ENCODE peak calls at places on chromosomes 13 and 19, in nine cellular contexts. L, H, Z, X, F, B, R, P and T are unnamed samples.
A peak's percentile ranks its signal among the peaks of the same experiment; 100 is the strongest.

GRCh38 chr13:61432029-61432428 is 16.4 kb upstream of the PCDH20 start:
- DNase-seq in F (no peak), P (no peak), X (no peak), L (no peak), B (no peak), R (no peak), H (no peak), Z (no peak), T (no peak)

GRCh38 chr13:104577029-104577820 is 1511.0 kb upstream of the SLC10A2 start:
- DNase-seq in L (no peak), F (no peak), Z (no peak), P (no peak), X (no peak), B (no peak), R (no peak), H (no peak), T (no peak)

GRCh38 chr19:33129901-33130300 is 2.0 kb upstream of the WDR88 start:
- DNase-seq in R (no peak), H (no peak), L (no peak), Z (no peak), X (no peak), P (no peak), B (no peak), F (no peak), T (no peak)

GRCh38 chr13:112346173-112346898 is 29.8 kb upstream of the SPACA7 start:
- DNase-seq in X (no peak), Z (peak; percentile 68), L (no peak), P (no peak), B (no peak), F (no peak), R (no peak), H (no peak), T (no peak)

GRCh38 chr19:28021316-28022185 is 1191.4 kb downstream of the UQCRFS1 start:
- DNase-seq in P (no peak), L (no peak), X (no peak), Z (no peak), H (no peak), R (no peak), B (no peak), F (no peak), T (no peak)

GRCh38 chr13:23876265-23876664 is 12.9 kb downstream of the MIPEP start:
- DNase-seq in R (no peak), Z (peak; percentile 24), B (peak; percentile 31), L (no peak), H (no peak), P (no peak), F (no peak), X (no peak), T (no peak)

GRCh38 chr19:54106716-54107115 is 4.1 kb downstream of the NDUFA3 start:
- DNase-seq in H (no peak), R (no peak), F (no peak), B (peak; percentile 7), L (no peak), Z (no peak), P (no peak), X (peak; percentile 16), T (no peak)

GRCh38 chr13:50917572-50917971 is 8.0 kb downstream of the RNASEH2B start:
- DNase-seq in P (no peak), R (no peak), Z (no peak), B (no peak), L (no peak), X (no peak), H (no peak), F (no peak), T (no peak)

GRCh38 chr13:112150352-112150751 is 83.4 kb downstream of the SOX1 start:
- DNase-seq in P (no peak), L (no peak), H (no peak), R (no peak), F (no peak), Z (no peak), X (no peak), B (no peak), T (no peak)

GRCh38 chr13:90979059-90979458 is 368.4 kb upstream of the MIR17HG start:
- DNase-seq in R (no peak), B (no peak), X (no peak), Z (no peak), L (no peak), P (no peak), F (no peak), H (no peak), T (no peak)

GRCh38 chr13:28031220-28031903 is 42.9 kb upstream of the URAD start:
- DNase-seq in P (no peak), H (no peak), R (no peak), F (no peak), X (peak; percentile 28), L (peak; percentile 17), B (no peak), Z (no peak), T (no peak)

GRCh38 chr13:51363625-51364024 is 24.1 kb downstream of the SERPINE3 start:
- DNase-seq in H (no peak), Z (no peak), L (no peak), X (no peak), F (no peak), B (no peak), P (no peak), R (no peak), T (no peak)

GRCh38 chr13:85590231-85590931 is 208.8 kb downstream of the SLITRK6 start:
- DNase-seq in R (no peak), F (no peak), L (no peak), H (no peak), X (no peak), B (no peak), P (no peak), Z (no peak), T (no peak)

GRCh38 chr13:85588359-85588758 is 210.9 kb downstream of the SLITRK6 start:
- DNase-seq in L (no peak), R (no peak), X (no peak), B (no peak), F (no peak), Z (no peak), P (no peak), H (no peak), T (no peak)

GRCh38 chr13:85586422-85586831 is 212.8 kb downstream of the SLITRK6 start:
- DNase-seq in X (no peak), H (no peak), P (no peak), F (no peak), B (no peak), Z (no peak), L (no peak), R (no peak), T (no peak)

GRCh38 chr13:85586856-85587255 is 212.4 kb downstream of the SLITRK6 start:
- DNase-seq in F (no peak), L (no peak), R (no peak), H (no peak), B (no peak), P (no peak), X (no peak), Z (no peak), T (no peak)

DNA sequence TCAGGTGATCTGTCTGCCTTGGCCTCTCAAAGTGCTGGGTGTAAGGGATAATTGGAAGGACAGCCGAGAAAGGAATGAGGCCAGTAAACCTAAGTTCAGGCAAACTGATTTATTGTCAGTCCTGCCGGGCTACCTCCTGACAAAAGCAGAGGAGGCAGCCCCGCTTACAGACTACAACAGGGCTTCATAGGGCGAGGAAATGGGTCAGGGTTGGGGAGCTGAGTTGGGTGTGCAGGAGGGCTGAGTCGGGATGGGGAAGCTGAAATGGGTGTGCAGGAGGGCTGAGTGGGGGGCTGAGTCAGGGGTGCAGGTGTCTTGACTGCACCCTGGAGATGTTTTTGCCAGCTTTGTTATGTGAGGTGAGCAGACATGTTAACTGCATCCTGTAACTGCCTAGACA is 210.2 kb downstream of the SLITRK6 start:
- DNase-seq in X (no peak), B (no peak), P (no peak), F (no peak), Z (no peak), R (no peak), H (no peak), L (no peak), T (no peak)
- H3K27ac ChIP-seq in X (no peak overlapping the region), B (no peak overlapping the region), P (no peak overlapping the region), F (no peak overlapping the region), Z (no peak overlapping the region), R (no peak overlapping the region), H (no peak overlapping the region), L (no peak overlapping the region), T (no peak overlapping the region)

DNA sequence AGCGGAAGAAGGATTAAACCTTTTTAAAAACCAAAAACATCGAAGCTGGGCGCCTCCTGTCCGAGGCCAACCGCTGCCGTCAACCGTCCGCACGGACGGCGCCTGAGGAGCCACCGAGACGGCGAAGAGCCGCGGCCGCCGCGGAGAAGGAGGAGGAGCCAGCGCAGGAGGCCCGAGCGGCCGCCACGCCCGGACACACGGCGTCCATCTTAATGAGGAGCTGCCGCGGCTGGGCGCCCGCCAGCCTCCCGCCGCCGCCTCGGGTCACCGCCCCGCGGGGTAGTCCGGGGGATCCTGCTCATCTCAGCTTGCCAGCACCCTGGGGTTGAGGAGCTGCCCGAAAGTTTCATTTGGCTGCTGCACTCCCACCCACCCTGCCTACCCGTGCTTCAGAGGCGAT is 10.6 kb downstream of the ZSCAN1 start:
- DNase-seq in H (no peak), Z (no peak), B (no peak), R (no peak), L (no peak), X (no peak), P (no peak), F (no peak), T (no peak)
- H3K9me3 ChIP-seq in H (peaks cover 31% of the 10 kb centered on the region), Z (no peaks in the 10 kb centered on the region), B (no peaks in the 10 kb centered on the region), R (peaks cover 4% of the 10 kb centered on the region), L (peaks cover 92% of the 10 kb centered on the region), X (peaks cover 25% of the 10 kb centered on the region), P (no peaks in the 10 kb centered on the region), F (peaks cover 6% of the 10 kb centered on the region), T (peaks cover 7% of the 10 kb centered on the region)

GRCh38 chr13:73673931-73674330 is 460.3 kb downstream of the KLF12 start:
- DNase-seq in Z (no peak), P (no peak), H (no peak), L (no peak), B (no peak), R (no peak), X (no peak), F (no peak), T (no peak)

GRCh38 chr13:73672492-73672891 is 461.7 kb downstream of the KLF12 start:
- DNase-seq in X (no peak), B (no peak), F (no peak), H (no peak), Z (no peak), L (no peak), R (no peak), P (no peak), T (no peak)

GRCh38 chr13:73676550-73677040 is 457.6 kb downstream of the KLF12 start:
- DNase-seq in L (no peak), R (no peak), F (no peak), X (no peak), B (no peak), P (no peak), H (no peak), Z (no peak), T (no peak)

GRCh38 chr13:73681015-73681414 is 453.2 kb downstream of the KLF12 start:
- DNase-seq in L (no peak), B (no peak), P (no peak), F (no peak), X (no peak), H (no peak), Z (no peak), R (no peak), T (no peak)

GRCh38 chr13:73677041-73677589 is 457.1 kb downstream of the KLF12 start:
- DNase-seq in Z (no peak), F (no peak), L (no peak), H (no peak), B (no peak), R (no peak), X (no peak), P (no peak), T (no peak)
- H3K4me1 ChIP-seq in Z (no peaks in the 10 kb centered on the region), F (no peaks in the 10 kb centered on the region), L (no peaks in the 10 kb centered on the region), H (no peaks in the 10 kb centered on the region), B (peaks cover 14% of the 10 kb centered on the region), R (no peaks in the 10 kb centered on the region), X (no peaks in the 10 kb centered on the region), P (no peaks in the 10 kb centered on the region), T (no peaks in the 10 kb centered on the region)

GRCh38 chr19:12715102-12715501 is 8.6 kb downstream of the TNPO2 start:
- DNase-seq in L (no peak), R (no peak), P (no peak), X (no peak), Z (no peak), H (no peak), B (no peak), F (no peak), T (no peak)
- H3K27ac ChIP-seq in L (no peak overlapping the region), R (no peak overlapping the region), P (no peak overlapping the region), X (no peak overlapping the region), Z (no peak overlapping the region), H (no peak overlapping the region), B (no peak overlapping the region), F (no peak overlapping the region), T (no peak overlapping the region)